ENCODE peak calls at places on chromosomes 16 and 17, in nine cellular contexts. One of them, this sample, is unnamed.

GRCh38 chr17:63431939-63432804 is 13.9 kb downstream of the CYB561 start:
- DNase-seq in foreskin fibroblast: peak; percentile 65
- DNase-seq in AG10803: no peak
- DNase-seq in astrocyte of the spinal cord: peak; percentile 67
- DNase-seq in pancreas: peak; percentile 24
- DNase-seq in bronchial epithelial cell: no peak
- DNase-seq in epithelial cell of esophagus: no peak
- DNase-seq in A673: no peak
- DNase-seq in AG04450: no peak
- DNase-seq in this sample: no peak

GRCh38 chr17:61648587-61648986 is 57.6 kb upstream of the NACA2 start:
- DNase-seq in foreskin fibroblast: no peak
- DNase-seq in AG10803: no peak
- DNase-seq in astrocyte of the spinal cord: no peak
- DNase-seq in pancreas: no peak
- DNase-seq in bronchial epithelial cell: no peak
- DNase-seq in epithelial cell of esophagus: no peak
- DNase-seq in A673: no peak
- DNase-seq in AG04450: no peak
- DNase-seq in this sample: no peak

GRCh38 chr17:29533976-29534375 is 32.9 kb downstream of the ABHD15 start:
- DNase-seq in foreskin fibroblast: no peak
- DNase-seq in AG10803: no peak
- DNase-seq in astrocyte of the spinal cord: no peak
- DNase-seq in pancreas: no peak
- DNase-seq in bronchial epithelial cell: no peak
- DNase-seq in epithelial cell of esophagus: no peak
- DNase-seq in A673: no peak
- DNase-seq in AG04450: no peak
- DNase-seq in this sample: no peak

GRCh38 chr17:4247361-4247980 is 16.3 kb downstream of the ANKFY1 start:
- DNase-seq in foreskin fibroblast: no peak
- DNase-seq in AG10803: no peak
- DNase-seq in astrocyte of the spinal cord: no peak
- DNase-seq in pancreas: no peak
- DNase-seq in bronchial epithelial cell: peak; percentile 80
- DNase-seq in epithelial cell of esophagus: peak; percentile 88
- DNase-seq in A673: peak; percentile 71
- DNase-seq in AG04450: no peak
- DNase-seq in this sample: no peak

GRCh38 chr17:69059458-69060205 is 1.1 kb downstream of the ABCA9 start:
- DNase-seq in foreskin fibroblast: no peak
- DNase-seq in AG10803: peak; percentile 7
- DNase-seq in astrocyte of the spinal cord: peak; percentile 59
- DNase-seq in pancreas: no peak
- DNase-seq in bronchial epithelial cell: no peak
- DNase-seq in epithelial cell of esophagus: no peak
- DNase-seq in A673: no peak
- DNase-seq in AG04450: no peak
- DNase-seq in this sample: no peak

GRCh38 chr16:15879255-15879804 is 9.1 kb downstream of the CEP20 start:
- DNase-seq in foreskin fibroblast: peak; percentile 89
- DNase-seq in AG10803: peak; percentile 96
- DNase-seq in astrocyte of the spinal cord: peak; percentile 84
- DNase-seq in pancreas: no peak
- DNase-seq in bronchial epithelial cell: peak; percentile 96
- DNase-seq in epithelial cell of esophagus: peak; percentile 95
- DNase-seq in A673: peak; percentile 23
- DNase-seq in AG04450: peak; percentile 78
- DNase-seq in this sample: peak; percentile 25

GRCh38 chr16:46848768-46849764 is 18.1 kb upstream of the C16orf87 start:
- DNase-seq in foreskin fibroblast: no peak
- DNase-seq in AG10803: no peak
- DNase-seq in astrocyte of the spinal cord: no peak
- DNase-seq in pancreas: no peak
- DNase-seq in bronchial epithelial cell: no peak
- DNase-seq in epithelial cell of esophagus: no peak
- DNase-seq in A673: no peak
- DNase-seq in AG04450: no peak
- DNase-seq in this sample: no peak

GRCh38 chr16:22314661-22315626 is 17.7 kb downstream of the POLR3E start:
- DNase-seq in foreskin fibroblast: no peak
- DNase-seq in AG10803: no peak
- DNase-seq in astrocyte of the spinal cord: no peak
- DNase-seq in pancreas: no peak
- DNase-seq in bronchial epithelial cell: peak; percentile 90
- DNase-seq in epithelial cell of esophagus: peak; percentile 94
- DNase-seq in A673: no peak
- DNase-seq in AG04450: no peak
- DNase-seq in this sample: no peak

GRCh38 chr16:28162326-28162877 is 49.4 kb downstream of the XPO6 start:
- DNase-seq in foreskin fibroblast: no peak
- DNase-seq in AG10803: no peak
- DNase-seq in astrocyte of the spinal cord: no peak
- DNase-seq in pancreas: no peak
- DNase-seq in bronchial epithelial cell: no peak
- DNase-seq in epithelial cell of esophagus: no peak
- DNase-seq in A673: no peak
- DNase-seq in AG04450: no peak
- DNase-seq in this sample: no peak

GRCh38 chr16:85172465-85173071 is 60.3 kb upstream of the CIBAR2 start:
- DNase-seq in foreskin fibroblast: peak; percentile 56
- DNase-seq in AG10803: peak; percentile 54
- DNase-seq in astrocyte of the spinal cord: no peak
- DNase-seq in pancreas: peak; percentile 86
- DNase-seq in bronchial epithelial cell: peak; percentile 12
- DNase-seq in epithelial cell of esophagus: peak; percentile 18
- DNase-seq in A673: peak; percentile 77
- DNase-seq in AG04450: no peak
- DNase-seq in this sample: no peak
- H3K4me3 ChIP-seq in foreskin fibroblast: peak overlapping the region; percentile 63
- H3K4me3 ChIP-seq in AG10803: peak overlapping the region; percentile 87
- H3K4me3 ChIP-seq in astrocyte of the spinal cord: peak overlapping the region; percentile 48
- H3K4me3 ChIP-seq in pancreas: no peak overlapping the region
- H3K4me3 ChIP-seq in bronchial epithelial cell: no peak overlapping the region
- H3K4me3 ChIP-seq in epithelial cell of esophagus: no peak overlapping the region
- H3K4me3 ChIP-seq in A673: peak overlapping the region; percentile 53
- H3K4me3 ChIP-seq in AG04450: peak overlapping the region; percentile 84
- H3K4me3 ChIP-seq in this sample: peak overlapping the region; percentile 70

GRCh38 chr16:9965079-9965478 is 217.1 kb downstream of the GRIN2A start:
- DNase-seq in foreskin fibroblast: no peak
- DNase-seq in AG10803: no peak
- DNase-seq in astrocyte of the spinal cord: no peak
- DNase-seq in pancreas: no peak
- DNase-seq in bronchial epithelial cell: no peak
- DNase-seq in epithelial cell of esophagus: no peak
- DNase-seq in A673: no peak
- DNase-seq in AG04450: no peak
- DNase-seq in this sample: no peak

GRCh38 chr16:9970796-9971195 is 211.4 kb downstream of the GRIN2A start:
- DNase-seq in foreskin fibroblast: no peak
- DNase-seq in AG10803: no peak
- DNase-seq in astrocyte of the spinal cord: no peak
- DNase-seq in pancreas: no peak
- DNase-seq in bronchial epithelial cell: no peak
- DNase-seq in epithelial cell of esophagus: no peak
- DNase-seq in A673: no peak
- DNase-seq in AG04450: no peak
- DNase-seq in this sample: no peak

GRCh38 chr16:9971907-9972306 is 210.3 kb downstream of the GRIN2A start:
- DNase-seq in foreskin fibroblast: no peak
- DNase-seq in AG10803: no peak
- DNase-seq in astrocyte of the spinal cord: no peak
- DNase-seq in pancreas: no peak
- DNase-seq in bronchial epithelial cell: no peak
- DNase-seq in epithelial cell of esophagus: no peak
- DNase-seq in A673: no peak
- DNase-seq in AG04450: no peak
- DNase-seq in this sample: no peak

GRCh38 chr16:9966569-9967157 is 215.6 kb downstream of the GRIN2A start:
- DNase-seq in foreskin fibroblast: no peak
- DNase-seq in AG10803: peak; percentile 1
- DNase-seq in astrocyte of the spinal cord: peak; percentile 1
- DNase-seq in pancreas: no peak
- DNase-seq in bronchial epithelial cell: peak; percentile 18
- DNase-seq in epithelial cell of esophagus: peak; percentile 1
- DNase-seq in A673: peak; percentile 2
- DNase-seq in AG04450: no peak
- DNase-seq in this sample: no peak

GRCh38 chr16:9969580-9969979 is 212.6 kb downstream of the GRIN2A start:
- DNase-seq in foreskin fibroblast: no peak
- DNase-seq in AG10803: no peak
- DNase-seq in astrocyte of the spinal cord: no peak
- DNase-seq in pancreas: no peak
- DNase-seq in bronchial epithelial cell: no peak
- DNase-seq in epithelial cell of esophagus: no peak
- DNase-seq in A673: no peak
- DNase-seq in AG04450: no peak
- DNase-seq in this sample: no peak
- TF ChIP-seq CTCF in foreskin fibroblast: no peak
- TF ChIP-seq CTCF in AG10803: no peak
- TF ChIP-seq CTCF in astrocyte of the spinal cord: no peak
- TF ChIP-seq CTCF in pancreas: no peak
- TF ChIP-seq CTCF in bronchial epithelial cell: no peak
- TF ChIP-seq CTCF in epithelial cell of esophagus: no peak
- TF ChIP-seq CTCF in A673: no peak
- TF ChIP-seq CTCF in AG04450: no peak
- TF ChIP-seq CTCF in this sample: no peak

DNA sequence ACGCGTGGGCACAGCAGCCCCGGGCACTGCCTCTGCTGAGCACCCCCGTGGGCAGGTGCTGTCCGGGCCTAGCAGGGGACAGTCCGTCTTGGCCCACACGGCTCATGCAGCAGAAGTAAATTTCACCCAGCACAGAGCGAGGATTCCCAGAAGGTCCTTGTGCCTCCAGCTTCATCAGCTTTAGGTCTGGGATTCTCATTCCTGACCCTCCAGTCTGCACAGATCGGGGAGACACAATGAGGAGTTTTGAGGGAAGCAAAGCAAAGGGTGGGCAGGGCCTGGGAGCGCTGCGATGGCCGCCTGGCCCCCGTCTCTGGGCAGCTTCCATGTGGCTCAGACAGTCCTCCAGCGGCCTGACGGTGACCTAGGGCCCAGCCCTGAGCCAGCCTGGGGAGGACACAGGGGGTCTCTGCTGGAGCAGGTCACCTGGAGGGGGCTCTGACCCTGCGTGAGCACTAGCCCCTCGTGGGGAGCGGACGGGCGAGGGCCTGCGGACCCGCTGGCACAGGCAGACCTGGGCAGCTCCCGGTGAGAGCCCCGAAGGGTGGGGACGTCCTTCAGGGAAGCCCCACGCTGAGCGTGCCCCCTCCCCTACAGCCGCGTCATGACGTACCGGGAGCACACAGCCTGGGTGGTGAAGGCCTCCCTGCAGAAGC is 30.7 kb upstream of the CHMP6 start:
- DNase-seq in foreskin fibroblast: no peak
- DNase-seq in AG10803: no peak
- DNase-seq in astrocyte of the spinal cord: no peak
- DNase-seq in pancreas: peak; percentile 69
- DNase-seq in bronchial epithelial cell: no peak
- DNase-seq in epithelial cell of esophagus: no peak
- DNase-seq in A673: no peak
- DNase-seq in AG04450: no peak
- DNase-seq in this sample: no peak
- H3K4me3 ChIP-seq in foreskin fibroblast: no peak overlapping the region
- H3K4me3 ChIP-seq in AG10803: no peak overlapping the region
- H3K4me3 ChIP-seq in astrocyte of the spinal cord: no peak overlapping the region
- H3K4me3 ChIP-seq in pancreas: no peak overlapping the region
- H3K4me3 ChIP-seq in bronchial epithelial cell: no peak overlapping the region
- H3K4me3 ChIP-seq in epithelial cell of esophagus: no peak overlapping the region
- H3K4me3 ChIP-seq in A673: no peak overlapping the region
- H3K4me3 ChIP-seq in AG04450: no peak overlapping the region
- H3K4me3 ChIP-seq in this sample: no peak overlapping the region

GRCh38 chr16:55501549-55502322 is 7.1 kb upstream of the LPCAT2 start:
- DNase-seq in foreskin fibroblast: no peak
- DNase-seq in AG10803: no peak
- DNase-seq in astrocyte of the spinal cord: no peak
- DNase-seq in pancreas: no peak
- DNase-seq in bronchial epithelial cell: peak; percentile 45
- DNase-seq in epithelial cell of esophagus: peak; percentile 37
- DNase-seq in A673: no peak
- DNase-seq in AG04450: no peak
- DNase-seq in this sample: no peak
- TF ChIP-seq CTCF in foreskin fibroblast: peak; percentile 52
- TF ChIP-seq CTCF in AG10803: peak; percentile 60
- TF ChIP-seq CTCF in astrocyte of the spinal cord: peak; percentile 45
- TF ChIP-seq CTCF in pancreas: no peak
- TF ChIP-seq CTCF in bronchial epithelial cell: peak; percentile 28
- TF ChIP-seq CTCF in epithelial cell of esophagus: no peak
- TF ChIP-seq CTCF in A673: peak; percentile 45
- TF ChIP-seq CTCF in AG04450: peak; percentile 57
- TF ChIP-seq CTCF in this sample: peak; percentile 52

GRCh38 chr17:34117811-34118210 is 137.3 kb upstream of the CCL2 start:
- DNase-seq in foreskin fibroblast: no peak
- DNase-seq in AG10803: no peak
- DNase-seq in astrocyte of the spinal cord: no peak
- DNase-seq in pancreas: no peak
- DNase-seq in bronchial epithelial cell: no peak
- DNase-seq in epithelial cell of esophagus: no peak
- DNase-seq in A673: no peak
- DNase-seq in AG04450: no peak
- DNase-seq in this sample: no peak
- H3K4me3 ChIP-seq in foreskin fibroblast: no peak overlapping the region
- H3K4me3 ChIP-seq in AG10803: no peak overlapping the region
- H3K4me3 ChIP-seq in astrocyte of the spinal cord: no peak overlapping the region
- H3K4me3 ChIP-seq in pancreas: no peak overlapping the region
- H3K4me3 ChIP-seq in bronchial epithelial cell: no peak overlapping the region
- H3K4me3 ChIP-seq in epithelial cell of esophagus: no peak overlapping the region
- H3K4me3 ChIP-seq in A673: no peak overlapping the region
- H3K4me3 ChIP-seq in AG04450: no peak overlapping the region
- H3K4me3 ChIP-seq in this sample: no peak overlapping the region

DNA sequence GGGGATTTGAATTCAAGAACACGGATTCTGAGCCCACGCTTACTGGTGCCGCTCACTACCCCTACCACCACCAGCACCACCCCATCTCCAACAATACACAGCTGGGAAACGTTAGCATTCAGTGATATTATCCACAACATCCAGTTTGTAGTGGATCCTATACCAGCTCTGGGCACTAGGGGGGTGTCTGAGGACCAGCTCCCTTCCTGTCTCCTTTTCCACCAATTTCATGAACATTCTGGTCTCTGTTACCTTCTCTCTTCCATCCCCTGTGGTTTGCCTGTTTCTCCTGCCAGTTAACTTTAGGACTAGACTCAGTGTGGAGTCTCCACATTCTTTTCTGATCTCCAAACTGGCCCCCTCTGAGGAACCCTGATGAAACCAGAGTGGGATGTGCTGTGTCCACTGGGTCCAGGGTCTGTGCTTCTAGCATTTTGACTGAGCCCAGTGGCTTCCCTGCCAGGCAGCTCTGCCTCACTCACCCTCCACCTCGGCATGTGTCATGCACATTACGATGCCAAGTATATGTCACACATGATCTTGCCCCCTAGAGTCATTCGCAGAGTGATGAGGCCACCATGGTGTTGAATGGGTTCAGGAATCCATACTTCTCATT is 187.0 kb upstream of the CDH13 start:
- DNase-seq in foreskin fibroblast: no peak
- DNase-seq in AG10803: peak; percentile 10
- DNase-seq in astrocyte of the spinal cord: no peak
- DNase-seq in pancreas: no peak
- DNase-seq in bronchial epithelial cell: no peak
- DNase-seq in epithelial cell of esophagus: peak; percentile 13
- DNase-seq in A673: peak; percentile 18
- DNase-seq in AG04450: no peak
- DNase-seq in this sample: no peak
- TF ChIP-seq CTCF in foreskin fibroblast: peak; percentile 60
- TF ChIP-seq CTCF in AG10803: peak; percentile 64
- TF ChIP-seq CTCF in astrocyte of the spinal cord: peak; percentile 58
- TF ChIP-seq CTCF in pancreas: no peak
- TF ChIP-seq CTCF in bronchial epithelial cell: peak; percentile 50
- TF ChIP-seq CTCF in epithelial cell of esophagus: peak; percentile 53
- TF ChIP-seq CTCF in A673: peak; percentile 58
- TF ChIP-seq CTCF in AG04450: peak; percentile 62
- TF ChIP-seq CTCF in this sample: peak; percentile 63

This sample was measured in HFF-Myc.